ENCODE peak calls at places on chromosomes 12 and 14, in four cellular contexts. J is coronary artery, Q is heart right ventricle, S is fibroblast of lung. A is an unnamed sample.

GRCh38 chr14:32940711-32941667 is 2.3 kb downstream of the NPAS3 start:
- DNase-seq in J (no peak), Q (no peak), S (no peak), A (no peak)

GRCh38 chr14:103890836-103891666 is 37.2 kb upstream of the TDRD9 start:
- DNase-seq in J (peak), Q (no peak), S (no peak), A (no peak)

GRCh38 chr12:57836442-57837375 is 9.8 kb downstream of the CTDSP2 start:
- DNase-seq in J (no peak), Q (peak), S (peak), A (peak)

GRCh38 chr14:39435241-39435640 is 3.0 kb upstream of the FBXO33 start:
- DNase-seq in J (no peak), Q (no peak), S (no peak), A (no peak)

GRCh38 chr14:65772901-65773574 is 360.5 kb downstream of the FUT8 start:
- DNase-seq in J (no peak), Q (no peak), S (no peak), A (no peak)

GRCh38 chr12:117403586-117404139 is 42.2 kb upstream of the NOS1 start:
- DNase-seq in J (peak), Q (no peak), S (no peak), A (no peak)

GRCh38 chr14:21436567-21437062 is 19.3 kb downstream of the CHD8 start:
- DNase-seq in J (no peak), Q (no peak), S (peak), A (no peak)

GRCh38 chr12:107990325-107990724 is 138.8 kb upstream of the WSCD2 start:
- DNase-seq in J (no peak), Q (no peak), S (no peak), A (no peak)

GRCh38 chr12:10073266-10073665 is 25.5 kb downstream of the CLEC1A start:
- DNase-seq in J (no peak), Q (no peak), S (no peak), A (no peak)

GRCh38 chr14:60510976-60511599 is 2.1 kb downstream of the SIX6 start:
- DNase-seq in J (no peak), Q (peak), S (no peak), A (no peak)

GRCh38 chr14:104735830-104736642 is 12.0 kb downstream of the ADSS1 start:
- DNase-seq in J (peak), Q (peak), S (peak), A (peak)

GRCh38 chr14:32472512-32473472 is 143.7 kb downstream of the AKAP6 start:
- DNase-seq in J (no peak), Q (peak), S (peak), A (no peak)

GRCh38 chr14:36048667-36049066 is 127.9 kb downstream of the PTCSC3 start:
- DNase-seq in J (no peak), Q (no peak), S (no peak), A (no peak)

GRCh38 chr14:76091036-76091435 is 60.7 kb upstream of the GPATCH2L start:
- DNase-seq in J (no peak), Q (peak), S (no peak), A (no peak)

GRCh38 chr12:56256326-56256960 is 1.7 kb downstream of the ANKRD52 start:
- DNase-seq in J (no peak), Q (no peak), S (no peak), A (no peak)

GRCh38 chr12:5521456-5522325 is 89.8 kb downstream of the NTF3 start:
- DNase-seq in J (no peak), Q (no peak), S (no peak), A (no peak)

GRCh38 chr14:74569826-74570591 is 42.0 kb downstream of the LTBP2 start:
- DNase-seq in J (no peak), Q (no peak), S (peak), A (no peak)

GRCh38 chr14:64970776-64971451 is 1.2 kb downstream of the RAB15 start:
- DNase-seq in J (no peak), Q (no peak), S (no peak), A (no peak)

GRCh38 chr12:53380104-53380796 is at the start of gene SP1:
- DNase-seq in J (peak), Q (peak), S (peak), A (peak)

GRCh38 chr14:36520601-36521525 is 831 bp upstream of the NKX2-1 start:
- DNase-seq in J (no peak), Q (no peak), S (peak), A (no peak)

GRCh38 chr14:58871972-58872530 is 234.3 kb downstream of the DACT1 start:
- DNase-seq in J (no peak), Q (no peak), S (peak), A (no peak)

GRCh38 chr12:111841750-111842555 is at the start of gene MAPKAPK5:
- DNase-seq in J (peak), Q (peak), S (peak), A (peak)

GRCh38 chr12:74292351-74293194 is 245.1 kb upstream of the ATXN7L3B start:
- DNase-seq in J (no peak), Q (no peak), S (no peak), A (no peak)

GRCh38 chr12:18864900-18865561 is 127.1 kb downstream of the CAPZA3 start:
- DNase-seq in J (no peak), Q (no peak), S (peak), A (no peak)

GRCh38 chr14:44099752-44100462 is 407.2 kb downstream of the FSCB start:
- DNase-seq in J (no peak), Q (no peak), S (no peak), A (no peak)

GRCh38 chr12:24943947-24944597 is 4.8 kb downstream of the BCAT1 start:
- DNase-seq in J (no peak), Q (no peak), S (no peak), A (no peak)

DNA sequence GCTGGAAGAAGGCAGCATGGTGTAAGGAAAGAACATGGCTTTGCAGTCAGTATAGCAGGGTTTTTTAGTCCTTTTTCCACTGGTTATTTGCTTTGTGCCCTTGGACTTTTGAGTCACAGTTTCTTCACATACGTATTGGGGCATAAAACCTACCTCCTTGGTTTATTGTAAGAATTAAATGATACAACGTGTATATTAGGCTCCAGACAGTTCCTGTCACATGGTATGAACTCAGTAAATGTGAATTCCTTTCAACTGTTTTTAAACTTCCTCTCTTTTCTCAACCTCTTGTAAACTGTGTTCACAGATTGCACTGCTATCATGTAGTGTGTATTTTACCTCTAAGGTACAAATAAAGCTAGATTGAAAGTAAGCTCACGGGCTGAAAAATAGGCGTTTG is 29.5 kb downstream of the MSRB3 start:
- DNase-seq in J (no peak), Q (no peak), S (peak), A (no peak)
- H3K4me3 ChIP-seq in J (no peak), Q (no peak), S (no peak), A (no peak)

GRCh38 chr12:51822261-51822616 is 26.3 kb downstream of the FIGNL2 start:
- DNase-seq in J (no peak), Q (no peak), S (no peak), A (no peak)
- H3K4me3 ChIP-seq in J (peak), Q (peak), S (peak), A (peak)

GRCh38 chr14:23207146-23207540 is 23.7 kb upstream of the SLC7A8 start:
- DNase-seq in J (no peak), Q (no peak), S (no peak), A (no peak)
- H3K4me3 ChIP-seq in J (no peak), Q (no peak), S (no peak), A (no peak)

DNA sequence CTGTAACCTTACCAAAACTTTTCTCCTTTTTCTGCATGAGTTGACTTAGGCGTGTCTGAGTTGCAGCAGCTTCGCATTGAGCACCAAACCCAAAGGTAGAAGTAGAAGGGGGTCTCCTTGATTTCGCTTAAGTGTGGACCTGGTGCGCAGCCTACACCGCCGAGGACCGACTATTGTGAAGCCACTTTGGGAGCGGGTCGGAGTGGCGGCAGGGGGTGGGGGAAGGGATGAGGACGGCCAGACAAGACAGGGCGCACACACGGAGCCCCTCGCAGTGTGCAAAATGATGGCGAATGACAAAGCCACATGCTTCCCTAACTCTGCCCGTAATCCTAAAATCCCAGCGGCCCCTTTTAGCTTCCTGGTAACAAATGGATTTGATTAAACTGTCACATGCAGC is 1.1 kb downstream of the LMO3 start:
- DNase-seq in J (no peak), Q (peak), S (no peak), A (no peak)
- H3K4me3 ChIP-seq in J (peak), Q (peak), S (peak), A (no peak)

GRCh38 chr14:22452330-22452729 is 136.7 kb downstream of the DAD1 start:
- DNase-seq in J (no peak), Q (no peak), S (no peak), A (no peak)

GRCh38 chr14:22448905-22449611 is 140.0 kb downstream of the DAD1 start:
- DNase-seq in J (no peak), Q (no peak), S (peak), A (no peak)

GRCh38 chr14:22450266-22450665 is 138.8 kb downstream of the DAD1 start:
- DNase-seq in J (no peak), Q (no peak), S (no peak), A (no peak)

GRCh38 chr14:22448035-22448904 is 140.8 kb downstream of the DAD1 start:
- DNase-seq in J (no peak), Q (no peak), S (no peak), A (no peak)

DNA sequence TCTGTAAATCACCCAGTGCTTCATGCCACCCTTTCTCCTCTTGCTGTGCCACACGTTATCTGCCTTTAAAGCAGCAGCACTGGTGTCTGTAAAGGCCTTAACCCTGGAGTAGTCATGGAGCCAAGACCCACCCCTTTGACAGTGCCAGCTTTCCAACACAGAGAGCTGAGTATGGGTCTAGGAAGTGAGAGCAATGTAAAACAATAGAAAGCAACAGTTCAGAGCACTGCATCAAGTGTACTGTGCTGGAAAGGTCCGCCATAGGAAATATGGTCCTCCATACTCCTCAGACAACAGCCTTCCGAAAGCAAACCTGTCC is 139.5 kb downstream of the DAD1 start:
- DNase-seq in J (no peak), Q (no peak), S (no peak), A (no peak)
- H3K4me3 ChIP-seq in J (no peak), Q (no peak), S (no peak), A (no peak)

GRCh38 chr14:23182372-23183014 is 967 bp downstream of the SLC7A8 start:
- DNase-seq in J (no peak), Q (no peak), S (no peak), A (no peak)
- H3K4me3 ChIP-seq in J (peak), Q (peak), S (peak), A (peak)

GRCh38 chr14:88727057-88727456 is 65.7 kb downstream of the EML5 start:
- DNase-seq in J (no peak), Q (no peak), S (no peak), A (no peak)
- H3K4me3 ChIP-seq in J (no peak), Q (no peak), S (no peak), A (no peak)

GRCh38 chr14:83044001-83044400 is 1510.3 kb upstream of the SEL1L start:
- DNase-seq in J (no peak), Q (no peak), S (no peak), A (no peak)

GRCh38 chr14:83042858-83043257 is 1509.2 kb upstream of the SEL1L start:
- DNase-seq in J (no peak), Q (no peak), S (no peak), A (no peak)

DNA sequence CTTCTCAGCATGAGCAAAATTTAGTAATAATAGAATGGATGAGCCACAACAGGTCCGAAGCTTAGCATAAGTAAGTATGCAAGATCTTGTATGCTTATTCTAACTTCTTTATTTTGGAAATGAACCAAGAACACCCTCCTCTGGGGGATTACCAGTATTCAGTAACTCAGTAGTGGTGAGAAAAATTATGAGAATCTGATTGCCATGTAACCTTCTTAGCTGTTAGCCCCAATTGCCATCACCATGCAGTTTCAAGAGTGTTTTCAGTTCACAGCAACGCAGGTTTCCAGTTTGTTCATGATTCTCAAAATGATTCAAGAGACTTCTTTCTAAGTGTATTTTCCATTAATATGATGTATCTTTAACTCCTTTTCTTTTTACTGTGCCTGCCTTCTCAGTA is 1507.6 kb upstream of the SEL1L start:
- DNase-seq in J (no peak), Q (no peak), S (no peak), A (no peak)
- H3K4me3 ChIP-seq in J (no peak), Q (no peak), S (no peak), A (no peak)